ENCODE peak calls at places on chromosomes 13 and 19, in six cellular contexts. Z, G, Y, D, A and B are unnamed samples. For H3K27me3 and H3K4me1, the result is how much of the 10 kb centered on the place peaks cover.

GRCh38 chr19:14475251-14476073 is at the start of gene PTGER1:
- DNase-seq in Z (peak), G (peak), Y (peak), D (no peak), A (peak), B (no peak)

GRCh38 chr13:36325912-36326311 is 20.3 kb downstream of the SPART start:
- DNase-seq in Z (no peak), G (no peak), Y (no peak), D (no peak), A (no peak), B (no peak)

GRCh38 chr19:35011737-35012682 is 11.9 kb downstream of the GRAMD1A start:
- DNase-seq in Z (no peak), G (no peak), Y (no peak), D (no peak), A (no peak), B (no peak)

GRCh38 chr13:31588331-31588730 is 151.0 kb upstream of the RXFP2 start:
- DNase-seq in Z (no peak), G (no peak), Y (no peak), D (no peak), A (no peak), B (peak)

GRCh38 chr19:1840541-1841115 is 7.7 kb downstream of the REXO1 start:
- DNase-seq in Z (no peak), G (no peak), Y (no peak), D (no peak), A (no peak), B (no peak)

GRCh38 chr13:79491715-79492114 is 10.8 kb downstream of the NDFIP2 start:
- DNase-seq in Z (no peak), G (peak), Y (peak), D (no peak), A (peak), B (no peak)

GRCh38 chr19:39428309-39429112 is 7.2 kb downstream of the RPS16 start:
- DNase-seq in Z (peak), G (no peak), Y (peak), D (peak), A (peak), B (peak)

GRCh38 chr13:20426766-20427448 is 98.8 kb downstream of the CRYL1 start:
- DNase-seq in Z (no peak), G (no peak), Y (peak), D (no peak), A (peak), B (no peak)

GRCh38 chr19:46351241-46352041 is 4.6 kb downstream of the PPP5C start:
- DNase-seq in Z (no peak), G (peak), Y (peak), D (peak), A (peak), B (no peak)

GRCh38 chr13:39895254-39895653 is 239.8 kb downstream of the COG6 start:
- DNase-seq in Z (peak), G (no peak), Y (no peak), D (no peak), A (no peak), B (no peak)

GRCh38 chr19:996051-996838 is 4.0 kb upstream of the GRIN3B start:
- DNase-seq in Z (no peak), G (peak), Y (peak), D (no peak), A (peak), B (peak)

GRCh38 chr13:106183410-106184128 is 351.9 kb downstream of the EFNB2 start:
- DNase-seq in Z (no peak), G (no peak), Y (no peak), D (no peak), A (no peak), B (peak)

GRCh38 chr19:14165986-14166385 is 29.6 kb upstream of the ASF1B start:
- DNase-seq in Z (no peak), G (no peak), Y (no peak), D (no peak), A (no peak), B (no peak)

GRCh38 chr19:45973564-45974338 is at the start of gene NOVA2:
- DNase-seq in Z (peak), G (peak), Y (peak), D (peak), A (peak), B (peak)

GRCh38 chr13:48478401-48478800 is 54.5 kb downstream of the RCBTB2 start:
- DNase-seq in Z (no peak), G (no peak), Y (peak), D (no peak), A (peak), B (no peak)

GRCh38 chr19:46497773-46498172 is 2.1 kb upstream of the PNMA8B start:
- DNase-seq in Z (no peak), G (no peak), Y (no peak), D (no peak), A (peak), B (no peak)

GRCh38 chr13:47216176-47216822 is 319.4 kb upstream of the HTR2A start:
- DNase-seq in Z (no peak), G (peak), Y (peak), D (no peak), A (peak), B (no peak)

GRCh38 chr13:63161219-63161618 is 1745.6 kb upstream of the PCDH20 start:
- DNase-seq in Z (no peak), G (no peak), Y (peak), D (no peak), A (peak), B (no peak)

GRCh38 chr19:40347476-40348124 is 597 bp downstream of the C19orf47 start:
- DNase-seq in Z (no peak), G (no peak), Y (peak), D (no peak), A (no peak), B (no peak)

GRCh38 chr19:9498183-9498902 is at the start of gene ZNF560:
- DNase-seq in Z (peak), G (no peak), Y (peak), D (no peak), A (peak), B (no peak)

GRCh38 chr13:113426591-113426986 is 26.7 kb downstream of the ADPRHL1 start:
- DNase-seq in Z (no peak), G (no peak), Y (no peak), D (no peak), A (no peak), B (no peak)

GRCh38 chr13:79604752-79605151 is 123.8 kb downstream of the NDFIP2 start:
- DNase-seq in Z (no peak), G (no peak), Y (no peak), D (no peak), A (no peak), B (no peak)

GRCh38 chr13:112712451-112712881 is 22.6 kb downstream of the ATP11A start:
- DNase-seq in Z (no peak), G (no peak), Y (no peak), D (peak), A (no peak), B (no peak)

GRCh38 chr19:16252459-16253205 is 54.9 kb downstream of the AP1M1 start:
- DNase-seq in Z (no peak), G (no peak), Y (no peak), D (no peak), A (no peak), B (no peak)

GRCh38 chr13:94054159-94054558 is 425.3 kb downstream of the DCT start:
- DNase-seq in Z (peak), G (no peak), Y (no peak), D (no peak), A (no peak), B (no peak)

GRCh38 chr13:31174018-31174417 is 12.3 kb upstream of the HSPH1 start:
- DNase-seq in Z (no peak), G (peak), Y (peak), D (no peak), A (peak), B (no peak)

GRCh38 chr13:77702364-77702763 is 4.9 kb downstream of the SLAIN1 start:
- DNase-seq in Z (no peak), G (no peak), Y (no peak), D (no peak), A (no peak), B (no peak)
- H3K27me3 ChIP-seq in Z (under half), G (under half), Y (under half), D (under half), A (under half), B (under half)

GRCh38 chr13:87536499-87536898 is 134.7 kb upstream of the SLITRK5 start:
- DNase-seq in Z (no peak), G (no peak), Y (no peak), D (no peak), A (no peak), B (no peak)
- H3K4me3 ChIP-seq in Z (no peak), G (no peak), Y (no peak), D (no peak), A (no peak), B (no peak)

DNA sequence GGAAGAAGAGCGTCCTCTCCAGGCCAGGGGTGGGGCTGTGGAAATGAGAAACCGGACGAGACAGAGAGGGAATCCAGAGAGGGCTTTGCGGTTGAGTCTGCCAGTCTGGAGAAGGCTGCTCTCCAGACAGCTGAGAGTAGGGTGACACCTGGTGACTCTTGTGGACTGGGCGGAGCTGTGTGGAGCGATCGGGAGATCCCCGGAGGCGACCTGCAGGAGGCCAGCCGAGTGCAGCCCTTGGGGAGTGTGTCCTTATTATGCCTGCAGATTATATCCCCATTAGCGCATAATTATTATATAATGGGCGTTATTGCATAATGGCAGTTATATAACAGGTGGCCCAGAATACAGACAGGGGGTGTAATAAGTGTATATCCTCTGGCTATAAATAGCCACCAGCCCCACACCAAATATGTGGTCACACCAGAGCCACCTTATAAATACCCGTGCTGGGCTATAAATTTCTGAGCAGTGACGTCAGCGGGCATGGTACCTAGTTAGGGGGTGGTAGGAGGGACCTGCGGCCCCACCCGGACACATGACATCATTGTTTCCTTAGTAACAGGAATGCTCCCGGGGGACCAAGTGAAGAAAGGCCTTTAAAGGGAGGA is 41.2 kb downstream of the NFIX start:
- DNase-seq in Z (no peak), G (peak), Y (peak), D (peak), A (peak), B (peak)
- H3K4me1 ChIP-seq in Z (under half), G (half or more), Y (half or more), D (half or more), A (half or more), B (under half)

GRCh38 chr19:17641181-17641580 is 47.0 kb downstream of the UNC13A start:
- DNase-seq in Z (no peak), G (no peak), Y (no peak), D (no peak), A (no peak), B (no peak)
- H3K27me3 ChIP-seq in Z (under half), G (under half), Y (under half), D (under half), A (under half), B (under half)

DNA sequence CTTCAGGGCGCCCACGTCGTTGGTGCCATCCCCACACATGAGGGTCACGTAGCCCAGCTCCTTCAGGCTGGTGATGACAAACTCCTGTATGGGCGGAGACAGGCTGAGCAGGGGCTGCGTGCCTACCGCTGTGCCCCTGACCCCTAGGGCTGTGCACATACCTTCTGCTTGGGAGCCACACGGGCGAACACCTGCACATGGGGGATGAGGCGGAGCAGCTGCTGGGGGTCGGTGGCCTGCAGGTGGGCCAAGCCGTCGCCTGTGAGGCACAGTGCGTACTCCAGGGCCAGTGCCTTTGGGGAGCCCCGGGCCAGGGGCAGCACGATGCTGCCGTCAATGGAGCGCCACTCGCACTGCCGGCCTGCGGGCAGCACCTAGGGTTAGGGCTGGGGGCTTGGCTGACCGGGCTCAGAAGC is 6.1 kb upstream of the GMIP start:
- DNase-seq in Z (no peak), G (no peak), Y (no peak), D (no peak), A (no peak), B (no peak)
- H3K4me3 ChIP-seq in Z (no peak), G (no peak), Y (no peak), D (no peak), A (no peak), B (no peak)

GRCh38 chr13:110342474-110342873 is 35.4 kb downstream of the COL4A2 start:
- DNase-seq in Z (no peak), G (no peak), Y (no peak), D (peak), A (no peak), B (no peak)
- H3K4me1 ChIP-seq in Z (under half), G (under half), Y (under half), D (half or more), A (under half), B (under half)

GRCh38 chr13:33932765-33933406 is 114.9 kb downstream of the RFC3 start:
- DNase-seq in Z (no peak), G (no peak), Y (no peak), D (no peak), A (peak), B (no peak)
- H3K27me3 ChIP-seq in Z (under half), G (under half), Y (under half), D (under half), A (under half), B (under half)